ENCODE peak calls at places on chromosomes 13 and 19, in five cellular contexts. B, O, J, Z and I are unnamed samples.

GRCh38 chr19:16078759-16079707 is 2.7 kb downstream of the TPM4 start:
- DNase-seq in Z (no peak), J (no peak), O (peak; percentile 68), B (peak; percentile 90), I (no peak)

GRCh38 chr13:72208112-72208645 is 341.2 kb upstream of the DACH1 start:
- DNase-seq in O (no peak), J (no peak), Z (no peak), B (no peak), I (no peak)

GRCh38 chr19:33132425-33132824 is 511 bp downstream of the WDR88 start:
- DNase-seq in O (peak; percentile 70), Z (no peak), B (no peak), J (no peak), I (no peak)

GRCh38 chr13:101695870-101696516 is 243.5 kb downstream of the ITGBL1 start:
- DNase-seq in J (no peak), Z (no peak), O (no peak), B (peak; percentile 71), I (no peak)

GRCh38 chr19:46678110-46678732 is 17.2 kb upstream of the DACT3 start:
- DNase-seq in O (peak; percentile 89), Z (no peak), J (no peak), B (no peak), I (no peak)

GRCh38 chr19:15173746-15174404 is 26.9 kb downstream of the NOTCH3 start:
- DNase-seq in O (peak; percentile 49), B (no peak), Z (no peak), J (no peak), I (no peak)

GRCh38 chr19:6476896-6477431 is 4.6 kb downstream of the DENND1C start:
- DNase-seq in O (no peak), J (no peak), Z (no peak), B (no peak), I (no peak)

GRCh38 chr19:46049597-46049996 is 8.8 kb upstream of the IGFL4 start:
- DNase-seq in B (no peak), Z (no peak), J (no peak), O (peak; percentile 89), I (no peak)

GRCh38 chr19:11554160-11554559 is 4.9 kb downstream of the ELOF1 start:
- DNase-seq in O (no peak), B (no peak), Z (no peak), J (no peak), I (no peak)

GRCh38 chr19:11549386-11549953 is 9.6 kb downstream of the ELOF1 start:
- DNase-seq in J (no peak), O (no peak), Z (no peak), B (no peak), I (no peak)

GRCh38 chr19:11552666-11553372 is 6.2 kb downstream of the ELOF1 start:
- DNase-seq in O (no peak), B (no peak), J (no peak), Z (no peak), I (no peak)

GRCh38 chr19:11550265-11550664 is 8.8 kb downstream of the ELOF1 start:
- DNase-seq in Z (no peak), B (no peak), O (no peak), J (no peak), I (no peak)

DNA sequence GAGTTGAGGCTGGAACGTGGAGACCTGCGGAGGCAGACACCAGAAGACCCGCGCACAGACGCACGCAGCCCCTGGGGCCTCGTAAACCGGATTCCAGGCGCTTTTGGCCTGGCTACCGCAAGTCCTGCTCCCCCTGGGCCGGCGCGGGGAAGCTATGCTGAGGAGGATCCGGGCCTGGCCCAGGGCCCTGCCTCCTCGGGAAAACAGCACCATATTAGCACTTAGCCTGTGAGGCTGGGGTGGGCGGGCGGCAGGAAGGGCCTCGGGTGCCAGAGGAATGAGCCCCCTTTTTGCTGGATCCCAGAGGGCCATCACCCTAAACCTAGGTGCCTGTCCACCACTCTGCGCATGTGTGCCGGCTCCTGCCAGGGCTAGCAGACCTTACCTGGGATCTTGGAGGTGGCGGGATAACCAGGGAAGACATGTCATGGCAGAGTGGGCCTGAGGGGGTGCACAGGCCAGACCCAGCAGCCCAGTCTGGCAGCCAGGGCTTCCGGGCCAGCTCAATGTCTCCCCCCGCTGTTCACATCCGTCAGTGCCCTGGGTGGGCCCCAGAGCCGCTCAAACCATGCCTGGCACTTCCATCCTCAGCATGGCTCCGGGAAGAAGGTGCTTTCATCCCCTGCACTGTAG is 7.3 kb downstream of the ELOF1 start:
- DNase-seq in B (peak; percentile 87), O (peak; percentile 85), J (no peak), Z (no peak), I (no peak)
- TF ChIP-seq CTCF in B (peak; percentile 50), O (peak; percentile 64), J (no peak), Z (no peak), I (peak; percentile 33)

GRCh38 chr19:10295847-10296591 is 6.3 kb downstream of the ICAM5 start:
- DNase-seq in O (peak; percentile 75), J (no peak), B (no peak), Z (no peak), I (no peak)

GRCh38 chr19:10295305-10295846 is 5.6 kb downstream of the ICAM5 start:
- DNase-seq in Z (no peak), B (no peak), O (peak; percentile 78), J (no peak), I (no peak)

GRCh38 chr19:10292789-10293636 is 3.3 kb downstream of the ICAM5 start:
- DNase-seq in O (peak; percentile 65), B (no peak), Z (no peak), J (no peak), I (no peak)

GRCh38 chr19:10293637-10294367 is 4.0 kb downstream of the ICAM5 start:
- DNase-seq in Z (no peak), B (no peak), J (no peak), O (peak; percentile 41), I (no peak)

GRCh38 chr19:10294368-10294697 is 4.6 kb downstream of the ICAM5 start:
- DNase-seq in Z (no peak), B (no peak), J (no peak), O (peak; percentile 56), I (no peak)
- TF ChIP-seq CTCF in Z (no peak), B (no peak), J (no peak), O (no peak), I (no peak)

DNA sequence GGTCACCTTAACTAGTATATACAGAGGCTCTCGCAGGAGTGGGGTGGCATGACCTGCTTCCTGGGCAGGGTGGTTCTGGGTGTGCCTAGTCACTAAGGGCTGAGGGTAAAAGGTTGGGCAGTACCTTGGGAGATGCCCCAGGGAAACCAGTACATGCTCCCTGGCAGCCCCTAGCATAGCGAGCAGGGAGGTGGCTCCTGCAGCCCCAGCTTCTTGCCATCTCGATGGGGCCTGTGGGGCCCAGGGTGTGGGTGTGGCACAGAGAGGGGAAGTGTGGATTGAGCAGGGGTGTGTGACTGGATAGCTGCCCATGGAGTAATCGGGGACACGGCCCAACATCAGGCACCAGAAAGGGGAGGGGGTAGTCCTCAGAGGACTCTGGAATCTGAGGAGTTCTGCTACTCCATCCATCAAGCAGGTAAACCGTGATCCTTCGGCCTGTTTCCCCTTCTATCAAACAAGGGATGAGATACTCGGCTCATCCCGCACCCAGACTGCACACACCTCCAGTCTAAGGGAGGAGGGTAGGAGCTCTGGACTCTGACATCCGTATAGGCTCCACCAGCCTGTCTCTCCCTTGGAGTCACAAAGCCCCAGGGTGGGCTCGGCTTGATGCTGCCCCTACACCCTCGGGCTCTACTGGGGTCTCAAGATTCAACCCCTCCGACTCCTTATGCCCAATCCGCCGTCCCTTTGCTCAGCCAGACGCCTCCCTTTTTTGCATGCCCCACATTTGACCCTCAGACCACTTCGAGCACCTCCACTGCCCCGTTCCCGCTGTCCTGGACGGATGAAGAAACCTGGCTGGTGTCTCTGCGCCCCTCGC is 1.1 kb downstream of the ZBTB45 start:
- DNase-seq in B (no peak), O (no peak), J (no peak), Z (no peak), I (no peak)
- TF ChIP-seq CTCF in B (peak; percentile 52), O (no peak), J (no peak), Z (no peak), I (no peak)

GRCh38 chr19:1250374-1251232 is 2.2 kb downstream of the MIDN start:
- DNase-seq in B (no peak), J (no peak), O (peak; percentile 81), Z (peak; percentile 65), I (peak; percentile 67)
- TF ChIP-seq CTCF in B (no peak), J (no peak), O (no peak), Z (no peak), I (no peak)

GRCh38 chr13:19089315-19089714 is 92.3 kb downstream of the TUBA3C start:
- DNase-seq in O (no peak), J (no peak), B (no peak), Z (no peak), I (no peak)
- TF ChIP-seq CTCF in O (no peak), J (no peak), B (no peak), Z (no peak), I (no peak)

GRCh38 chr19:55173186-55173716 is 6.8 kb upstream of the DNAAF3 start:
- DNase-seq in B (no peak), O (no peak), J (no peak), Z (no peak), I (no peak)

GRCh38 chr19:55174425-55175116 is 5.5 kb downstream of the SYT5 start:
- DNase-seq in J (no peak), Z (no peak), O (no peak), B (no peak), I (no peak)

GRCh38 chr19:55176116-55176515 is 4.0 kb downstream of the SYT5 start:
- DNase-seq in B (no peak), J (no peak), O (no peak), Z (no peak), I (no peak)

GRCh38 chr19:55173717-55174409 is 6.2 kb downstream of the SYT5 start:
- DNase-seq in O (peak; percentile 93), J (no peak), B (no peak), Z (no peak), I (no peak)

GRCh38 chr19:55175117-55175867 is 4.8 kb downstream of the SYT5 start:
- DNase-seq in J (no peak), O (peak; percentile 66), B (no peak), Z (no peak), I (no peak)
- TF ChIP-seq CTCF in J (no peak), O (no peak), B (no peak), Z (no peak), I (no peak)

GRCh38 chr19:7640803-7641202 is 3.9 kb downstream of the STXBP2 start:
- DNase-seq in J (no peak), Z (no peak), B (no peak), O (no peak), I (no peak)

GRCh38 chr19:7639863-7640348 is 3.0 kb downstream of the STXBP2 start:
- DNase-seq in J (no peak), B (no peak), Z (no peak), O (no peak), I (no peak)

GRCh38 chr19:7642295-7643046 is 5.6 kb downstream of the STXBP2 start:
- DNase-seq in O (no peak), J (no peak), Z (no peak), B (no peak), I (no peak)

GRCh38 chr19:7638802-7639465 is 2.0 kb downstream of the STXBP2 start:
- DNase-seq in B (no peak), O (no peak), Z (no peak), J (no peak), I (no peak)

GRCh38 chr19:7641288-7642276 is 4.7 kb downstream of the STXBP2 start:
- DNase-seq in Z (no peak), O (peak; percentile 70), J (no peak), B (no peak), I (no peak)
- TF ChIP-seq CTCF in Z (no peak), O (peak; percentile 51), J (no peak), B (no peak), I (peak; percentile 28)